ENCODE peak calls at places on chromosomes 6 and 20, in four cellular contexts. B is sigmoid colon, D is stomach, S is fibroblast of pulmonary artery. G is an unnamed sample.

GRCh38 chr6:93391982-93392381 is 27.4 kb downstream of the EPHA7 start:
- DNase-seq in B (no peak), D (no peak), S (no peak), G (no peak)

GRCh38 chr20:21433329-21433890 is 36.1 kb upstream of the NKX2-4 start:
- DNase-seq in B (no peak), D (no peak), S (peak; percentile 26), G (peak; percentile 2)

GRCh38 chr20:62363920-62364851 is 2.9 kb downstream of the LAMA5 start:
- DNase-seq in B (peak; percentile 68), D (no peak), S (peak; percentile 68), G (no peak)

GRCh38 chr6:83853968-83854501 is 875 bp downstream of the RIPPLY2 start:
- DNase-seq in B (no peak), D (no peak), S (no peak), G (no peak)

GRCh38 chr6:15365273-15365687 is 119.4 kb downstream of the JARID2 start:
- DNase-seq in B (peak; percentile 90), D (peak; percentile 82), S (peak; percentile 95), G (peak; percentile 92)

GRCh38 chr6:40710626-40711354 is 123.6 kb upstream of the LRFN2 start:
- DNase-seq in B (no peak), D (no peak), S (no peak), G (no peak)

GRCh38 chr20:33459599-33459998 is 16.0 kb upstream of the SNTA1 start:
- DNase-seq in B (no peak), D (no peak), S (no peak), G (no peak)

GRCh38 chr6:105892577-105893262 is 193.4 kb upstream of the PRDM1 start:
- DNase-seq in B (no peak), D (peak; percentile 45), S (no peak), G (no peak)

GRCh38 chr6:29872791-29873190 is 45.2 kb downstream of the HLA-G start:
- DNase-seq in B (no peak), D (no peak), S (no peak), G (no peak)

GRCh38 chr6:150068173-150068785 is 642 bp downstream of the ULBP3 start:
- DNase-seq in B (no peak), D (no peak), S (no peak), G (no peak)

GRCh38 chr20:39532205-39532604 is 570.1 kb downstream of the DHX35 start:
- DNase-seq in B (no peak), D (no peak), S (no peak), G (no peak)

GRCh38 chr20:32527447-32528055 is 57.6 kb downstream of the NOL4L start:
- DNase-seq in B (no peak), D (no peak), S (no peak), G (no peak)

GRCh38 chr20:1467355-1468116 is 887 bp upstream of the NSFL1C start:
- DNase-seq in B (no peak), D (peak; percentile 69), S (no peak), G (no peak)

GRCh38 chr6:170192905-170193304 is 98.0 kb downstream of the DLL1 start:
- DNase-seq in B (no peak), D (no peak), S (no peak), G (no peak)

GRCh38 chr6:62652692-62653328 is 366.8 kb upstream of the KHDRBS2 start:
- DNase-seq in B (no peak), D (no peak), S (peak; percentile 22), G (peak; percentile 1)

GRCh38 chr20:62830251-62830650 is 13.4 kb downstream of the COL9A3 start:
- DNase-seq in B (no peak), D (no peak), S (no peak), G (no peak)

GRCh38 chr6:81204741-81205140 is 547.7 kb downstream of the TENT5A start:
- DNase-seq in B (no peak), D (no peak), S (peak; percentile 10), G (peak; percentile 75)

GRCh38 chr20:45402946-45403345 is 5.1 kb upstream of the DBNDD2 start:
- DNase-seq in B (no peak), D (no peak), S (peak; percentile 44), G (no peak)

GRCh38 chr6:56491606-56492328 is 150.9 kb downstream of the DST start:
- DNase-seq in B (no peak), D (no peak), S (peak; percentile 69), G (no peak)

GRCh38 chr20:60789399-60789798 is 462.7 kb upstream of the CDH4 start:
- DNase-seq in B (no peak), D (no peak), S (no peak), G (no peak)

GRCh38 chr6:77145244-77145643 is 318.0 kb downstream of the HTR1B start:
- DNase-seq in B (no peak), D (no peak), S (no peak), G (no peak)

GRCh38 chr20:32163951-32164350 is 43.6 kb downstream of the PLAGL2 start:
- DNase-seq in B (peak; percentile 25), D (no peak), S (no peak), G (no peak)

GRCh38 chr6:170075659-170076223 is 215.1 kb downstream of the DLL1 start:
- DNase-seq in B (no peak), D (peak; percentile 21), S (no peak), G (no peak)

DNA sequence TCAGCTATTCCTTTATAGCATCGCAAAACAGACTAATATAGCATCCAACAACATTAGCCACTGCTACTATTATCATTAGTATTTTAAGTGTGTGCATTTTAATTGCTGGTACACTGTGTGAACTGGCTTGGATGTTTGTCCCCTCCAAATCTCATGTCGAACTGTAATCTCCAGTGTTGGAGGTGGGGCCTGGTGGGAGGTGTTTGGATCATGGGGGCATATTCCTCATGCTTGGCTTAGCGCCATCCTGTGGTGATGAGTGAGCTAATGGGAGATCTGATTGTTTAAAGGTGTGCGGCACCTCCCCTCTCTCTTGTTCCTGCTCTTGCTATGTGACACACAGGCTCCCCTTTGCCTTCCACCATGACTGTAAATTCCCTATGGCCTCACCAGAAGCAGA is 12.4 kb upstream of the OSER1 start:
- DNase-seq in B (no peak), D (no peak), S (no peak), G (no peak)
- TF ChIP-seq CTCF in B (no peak), D (no peak), S (no peak), G (no peak)

GRCh38 chr20:35490736-35491181 is 35.4 kb downstream of the CEP250 start:
- DNase-seq in B (no peak), D (no peak), S (no peak), G (no peak)
- H3K4me3 ChIP-seq in B (peak overlapping the region; percentile 40), D (peak overlapping the region; percentile 22), S (no peak overlapping the region), G (no peak overlapping the region)

GRCh38 chr6:125957391-125957693 is 772 bp downstream of the HINT3 start:
- DNase-seq in B (no peak), D (no peak), S (no peak), G (no peak)
- TF ChIP-seq CTCF in B (no peak), D (no peak), S (no peak), G (no peak)

DNA sequence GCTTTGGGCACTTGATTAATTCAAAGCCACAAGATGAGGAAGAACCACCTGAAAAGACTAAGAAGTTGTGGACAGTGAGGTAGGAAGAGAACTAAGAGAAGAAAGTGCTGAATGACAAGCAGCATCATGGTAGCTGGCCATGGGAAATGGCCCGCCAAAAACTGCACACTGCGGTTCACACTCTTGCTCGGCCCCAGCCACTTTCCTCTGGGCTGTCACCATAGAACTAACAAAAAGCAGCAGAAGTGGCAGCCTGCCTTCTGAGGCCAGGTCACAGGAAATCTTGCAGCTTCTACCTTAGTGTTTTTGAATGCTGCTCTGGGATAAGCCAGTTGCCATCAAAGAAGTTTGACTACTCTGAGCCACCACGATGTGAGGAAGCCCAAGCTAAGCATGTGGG is 34.8 kb upstream of the ZNFX1 start:
- DNase-seq in B (no peak), D (no peak), S (no peak), G (no peak)
- H3K4me3 ChIP-seq in B (no peak overlapping the region), D (no peak overlapping the region), S (no peak overlapping the region), G (no peak overlapping the region)

DNA sequence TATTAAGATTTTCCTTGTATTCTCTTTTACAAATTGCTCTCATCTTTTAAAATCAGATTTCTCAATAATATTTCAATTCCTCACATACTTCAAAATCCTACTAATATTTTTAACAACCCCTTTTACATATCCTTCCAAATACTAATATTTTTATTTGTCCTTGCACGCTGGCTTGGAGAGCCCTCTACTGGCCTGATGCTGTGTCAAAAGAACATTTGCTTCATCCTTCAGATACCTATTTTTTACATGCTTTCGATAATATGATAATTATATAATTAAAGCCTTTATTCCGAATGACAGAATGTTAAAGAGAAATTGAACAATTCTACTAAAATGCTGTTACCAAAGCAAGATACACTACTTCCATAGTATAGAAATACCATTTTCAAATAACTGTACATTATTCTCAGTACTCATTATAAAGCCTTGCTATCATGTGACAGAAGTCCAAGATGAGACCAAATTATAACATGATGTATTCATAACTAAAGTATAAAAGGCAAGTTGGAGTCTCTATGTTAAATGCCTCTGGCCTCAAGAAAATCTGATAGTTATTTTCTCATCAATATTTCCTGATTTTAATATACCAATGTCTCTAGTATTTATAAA is 39.0 kb upstream of the PLN start:
- DNase-seq in B (no peak), D (no peak), S (peak; percentile 63), G (peak; percentile 33)
- TF ChIP-seq CTCF in B (peak; percentile 48), D (no peak), S (peak; percentile 85), G (peak; percentile 69)

DNA sequence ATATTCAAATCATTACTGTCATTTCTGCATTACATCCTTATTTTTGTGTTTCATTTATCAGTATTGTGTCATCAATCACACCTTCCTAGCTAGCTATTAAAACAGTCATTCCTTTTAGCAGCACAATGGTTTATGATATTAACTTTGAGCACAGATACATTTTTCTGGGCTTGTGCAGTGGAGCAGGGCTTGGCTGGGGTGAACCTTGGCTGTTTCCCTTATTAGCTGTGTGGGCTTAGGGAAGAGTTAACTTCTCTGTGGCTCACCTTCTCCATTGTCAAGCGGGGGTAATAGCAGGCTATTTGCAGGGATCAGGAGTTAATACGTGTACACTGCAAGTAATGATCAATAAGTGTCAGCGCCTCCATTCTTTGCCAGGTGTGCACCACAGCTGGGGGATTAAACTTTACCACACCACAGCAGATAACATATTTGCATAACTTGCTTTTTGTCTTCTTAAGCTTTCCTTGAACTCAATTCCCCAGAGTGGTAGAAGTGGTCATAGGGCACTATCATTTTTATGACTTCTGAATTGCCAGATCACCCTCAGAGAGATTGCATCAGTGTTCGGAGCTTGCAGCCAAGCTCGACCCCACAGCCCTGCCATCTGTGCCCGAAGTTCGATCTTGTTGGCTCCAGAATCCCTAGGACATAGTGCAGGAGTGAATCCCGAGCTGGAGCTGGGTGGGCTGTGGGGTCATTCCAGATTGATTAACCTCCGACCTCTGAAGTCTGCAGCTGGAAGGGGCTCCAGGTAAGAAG is 1.5 kb upstream of the PYGB start:
- DNase-seq in B (no peak), D (no peak), S (no peak), G (no peak)
- H3K4me3 ChIP-seq in B (no peak overlapping the region), D (no peak overlapping the region), S (peak overlapping the region; percentile 81), G (peak overlapping the region; percentile 89)

GRCh38 chr6:35258858-35259193 is 709 bp upstream of the ZNF76 start:
- DNase-seq in B (peak; percentile 76), D (peak; percentile 28), S (peak; percentile 58), G (no peak)
- TF ChIP-seq CTCF in B (no peak), D (no peak), S (peak; percentile 15), G (peak; percentile 29)